ENCODE peak calls at places on chromosome 16, in four cellular contexts. One of them, this sample, is unnamed.

GRCh38 chr16:23905027-23905426 is 69.2 kb downstream of the PRKCB start:
- DNase-seq in endothelial cell of umbilical vein: peak; percentile 36
- DNase-seq in dorsolateral prefrontal cortex: peak; percentile 60
- DNase-seq in activated CD4-positive, CD25-positive, alpha-beta regulatory T cell treated with anti-CD3 and anti-CD28 coated beads, Interleukin-2, amount 50 U/mL, for 16 hours: no peak
- DNase-seq in this sample: peak; percentile 88

GRCh38 chr16:1093284-1094123 is 2.5 kb downstream of the C1QTNF8 start:
- DNase-seq in activated CD4-positive, CD25-positive, alpha-beta regulatory T cell treated with anti-CD3 and anti-CD28 coated beads, Interleukin-2, amount 50 U/mL, for 16 hours: no peak
- DNase-seq in endothelial cell of umbilical vein: no peak
- DNase-seq in dorsolateral prefrontal cortex: no peak
- DNase-seq in this sample: no peak

GRCh38 chr16:27843800-27844199 is 219.7 kb downstream of the GSG1L start:
- DNase-seq in dorsolateral prefrontal cortex: no peak
- DNase-seq in activated CD4-positive, CD25-positive, alpha-beta regulatory T cell treated with anti-CD3 and anti-CD28 coated beads, Interleukin-2, amount 50 U/mL, for 16 hours: no peak
- DNase-seq in endothelial cell of umbilical vein: no peak
- DNase-seq in this sample: peak; percentile 18

GRCh38 chr16:78211951-78212350 is 112.5 kb downstream of the WWOX start:
- DNase-seq in activated CD4-positive, CD25-positive, alpha-beta regulatory T cell treated with anti-CD3 and anti-CD28 coated beads, Interleukin-2, amount 50 U/mL, for 16 hours: no peak
- DNase-seq in endothelial cell of umbilical vein: no peak
- DNase-seq in dorsolateral prefrontal cortex: no peak
- DNase-seq in this sample: no peak

GRCh38 chr16:17556276-17557052 is 85.7 kb upstream of the XYLT1 start:
- DNase-seq in dorsolateral prefrontal cortex: no peak
- DNase-seq in activated CD4-positive, CD25-positive, alpha-beta regulatory T cell treated with anti-CD3 and anti-CD28 coated beads, Interleukin-2, amount 50 U/mL, for 16 hours: no peak
- DNase-seq in endothelial cell of umbilical vein: no peak
- DNase-seq in this sample: peak; percentile 67

GRCh38 chr16:73616186-73616585 is 568.3 kb upstream of the ZFHX3 start:
- DNase-seq in dorsolateral prefrontal cortex: no peak
- DNase-seq in endothelial cell of umbilical vein: no peak
- DNase-seq in activated CD4-positive, CD25-positive, alpha-beta regulatory T cell treated with anti-CD3 and anti-CD28 coated beads, Interleukin-2, amount 50 U/mL, for 16 hours: no peak
- DNase-seq in this sample: no peak

GRCh38 chr16:57000271-57001025 is 11.1 kb downstream of the NLRC5 start:
- DNase-seq in endothelial cell of umbilical vein: peak; percentile 60
- DNase-seq in activated CD4-positive, CD25-positive, alpha-beta regulatory T cell treated with anti-CD3 and anti-CD28 coated beads, Interleukin-2, amount 50 U/mL, for 16 hours: no peak
- DNase-seq in dorsolateral prefrontal cortex: no peak
- DNase-seq in this sample: peak; percentile 97

GRCh38 chr16:14100825-14101224 is 29.7 kb downstream of the MRTFB start:
- DNase-seq in endothelial cell of umbilical vein: no peak
- DNase-seq in activated CD4-positive, CD25-positive, alpha-beta regulatory T cell treated with anti-CD3 and anti-CD28 coated beads, Interleukin-2, amount 50 U/mL, for 16 hours: no peak
- DNase-seq in dorsolateral prefrontal cortex: no peak
- DNase-seq in this sample: no peak

GRCh38 chr16:26050489-26050888 is 358.7 kb downstream of the HS3ST4 start:
- DNase-seq in endothelial cell of umbilical vein: no peak
- DNase-seq in dorsolateral prefrontal cortex: no peak
- DNase-seq in activated CD4-positive, CD25-positive, alpha-beta regulatory T cell treated with anti-CD3 and anti-CD28 coated beads, Interleukin-2, amount 50 U/mL, for 16 hours: no peak
- DNase-seq in this sample: no peak

GRCh38 chr16:4801051-4801961 is 1.1 kb downstream of the ROGDI start:
- DNase-seq in activated CD4-positive, CD25-positive, alpha-beta regulatory T cell treated with anti-CD3 and anti-CD28 coated beads, Interleukin-2, amount 50 U/mL, for 16 hours: no peak
- DNase-seq in dorsolateral prefrontal cortex: no peak
- DNase-seq in endothelial cell of umbilical vein: no peak
- DNase-seq in this sample: no peak

GRCh38 chr16:1809281-1809801 is 15.8 kb upstream of the IGFALS start:
- DNase-seq in dorsolateral prefrontal cortex: no peak
- DNase-seq in activated CD4-positive, CD25-positive, alpha-beta regulatory T cell treated with anti-CD3 and anti-CD28 coated beads, Interleukin-2, amount 50 U/mL, for 16 hours: no peak
- DNase-seq in endothelial cell of umbilical vein: no peak
- DNase-seq in this sample: no peak

This sample was measured in GM23248.